ENCODE peak calls at places on chromosome 20, in four cellular contexts. R is H1, O is HCT116, N is GM12878. F is an unnamed sample. For H3K27me3, the result is how much of the 10 kb centered on the place peaks cover.

GRCh38 chr20:47713941-47714450 is 71.3 kb downstream of the SULF2 start:
- DNase-seq in O (no peak), N (no peak), R (no peak), F (no peak)

GRCh38 chr20:4956200-4956810 is 45.0 kb downstream of the SLC23A2 start:
- DNase-seq in O (peak), N (no peak), R (no peak), F (peak)

GRCh38 chr20:47181056-47181862 is 175.2 kb downstream of the ZMYND8 start:
- DNase-seq in N (no peak), O (peak), R (no peak), F (peak)

GRCh38 chr20:60642546-60642945 is 609.5 kb upstream of the CDH4 start:
- DNase-seq in N (no peak), O (no peak), R (no peak), F (no peak)

GRCh38 chr20:59576216-59576953 is 28.0 kb upstream of the PHACTR3 start:
- DNase-seq in N (no peak), O (no peak), R (no peak), F (no peak)

GRCh38 chr20:33902011-33902410 is 90.9 kb downstream of the CHMP4B start:
- DNase-seq in N (no peak), R (no peak), O (no peak), F (no peak)

GRCh38 chr20:20204326-20204725 is 152.0 kb downstream of the CFAP61 start:
- DNase-seq in R (no peak), N (no peak), O (no peak), F (no peak)

GRCh38 chr20:29085625-29086024 is 2171.8 kb upstream of the DEFB115 start:
- DNase-seq in R (no peak), O (no peak), N (no peak), F (no peak)

GRCh38 chr20:53609501-53610445 is 16.1 kb upstream of the ZNF217 start:
- DNase-seq in R (no peak), O (no peak), N (no peak), F (peak)

GRCh38 chr20:5557123-5557522 is 193.1 kb upstream of the SHLD1 start:
- DNase-seq in N (peak), O (peak), R (peak), F (peak)

GRCh38 chr20:48275737-48276342 is 490.6 kb upstream of the SULF2 start:
- DNase-seq in O (no peak), R (no peak), N (no peak), F (no peak)

GRCh38 chr20:50296450-50297375 is 106.1 kb downstream of the CEBPB start:
- DNase-seq in O (no peak), R (no peak), N (no peak), F (no peak)

GRCh38 chr20:57772349-57772964 is 62.6 kb upstream of the PMEPA1 start:
- DNase-seq in R (peak), N (no peak), O (no peak), F (peak)

GRCh38 chr20:8078528-8078914 is 53.5 kb upstream of the PLCB1 start:
- DNase-seq in O (no peak), N (no peak), R (no peak), F (peak)

GRCh38 chr20:58720890-58721289 is 28.3 kb downstream of the NPEPL1 start:
- DNase-seq in O (no peak), N (no peak), R (no peak), F (no peak)

GRCh38 chr20:24790746-24791283 is 158.3 kb upstream of the CST7 start:
- DNase-seq in R (no peak), N (no peak), O (no peak), F (no peak)

GRCh38 chr20:5126512-5127203 is at the start of gene CDS2:
- DNase-seq in O (peak), N (peak), R (peak), F (peak)

GRCh38 chr20:56360133-56360898 is 1.5 kb downstream of the FAM210B start:
- DNase-seq in R (no peak), N (no peak), O (no peak), F (no peak)

GRCh38 chr20:50343125-50343489 is 152.5 kb downstream of the CEBPB start:
- DNase-seq in O (no peak), R (no peak), N (no peak), F (no peak)

GRCh38 chr20:25389858-25390537 is 637 bp downstream of the ABHD12 start:
- DNase-seq in R (no peak), N (no peak), O (no peak), F (peak)

GRCh38 chr20:1813101-1813529 is 82.1 kb upstream of the SIRPA start:
- DNase-seq in R (no peak), O (no peak), N (no peak), F (peak)

GRCh38 chr20:44501448-44501847 is 20.4 kb downstream of the SERINC3 start:
- DNase-seq in O (no peak), R (no peak), N (no peak), F (no peak)

GRCh38 chr20:41664584-41664983 is 46.4 kb upstream of the CHD6 start:
- DNase-seq in N (peak), R (no peak), O (peak), F (peak)

GRCh38 chr20:20782747-20783146 is 70.3 kb upstream of the RALGAPA2 start:
- DNase-seq in R (no peak), N (no peak), O (no peak), F (no peak)

GRCh38 chr20:39960522-39961420 is 728.3 kb downstream of the MAFB start:
- DNase-seq in O (no peak), N (no peak), R (no peak), F (no peak)

GRCh38 chr20:41232971-41233926 is 84.3 kb downstream of the ZHX3 start:
- DNase-seq in R (no peak), N (no peak), O (no peak), F (peak)

GRCh38 chr20:47356220-47356525 is 326 bp downstream of the ZMYND8 start:
- DNase-seq in R (no peak), O (no peak), N (no peak), F (no peak)

GRCh38 chr20:237479-237878 is 10.4 kb downstream of the DEFB129 start:
- DNase-seq in N (no peak), O (no peak), R (no peak), F (no peak)

GRCh38 chr20:58515240-58516212 is at the start of gene APCDD1L:
- DNase-seq in N (no peak), R (peak), O (no peak), F (no peak)

GRCh38 chr20:44548171-44548678 is 26.4 kb upstream of the SERINC3 start:
- DNase-seq in R (no peak), O (no peak), N (no peak), F (peak)

GRCh38 chr20:19253316-19253715 is 40.9 kb downstream of the SLC24A3 start:
- DNase-seq in R (no peak), O (no peak), N (no peak), F (no peak)

GRCh38 chr20:52649727-52650126 is 322.4 kb upstream of the TSHZ2 start:
- DNase-seq in R (no peak), N (no peak), O (no peak), F (no peak)

GRCh38 chr20:20253744-20254330 is 114.1 kb upstream of the INSM1 start:
- DNase-seq in N (no peak), R (no peak), O (no peak), F (no peak)

GRCh38 chr20:47358672-47359532 is 2.4 kb upstream of the ZMYND8 start:
- DNase-seq in N (no peak), R (no peak), O (peak), F (peak)

GRCh38 chr20:42123981-42124473 is 505.9 kb upstream of the CHD6 start:
- DNase-seq in N (no peak), R (no peak), O (no peak), F (no peak)

GRCh38 chr20:31918471-31919105 is 33.3 kb downstream of the PDRG1 start:
- DNase-seq in O (no peak), R (no peak), N (no peak), F (no peak)
- H3K27me3 ChIP-seq in O (under half), R (under half), N (under half), F (under half)

GRCh38 chr20:38340693-38341092 is 5.6 kb upstream of the LBP start:
- DNase-seq in N (no peak), O (no peak), R (no peak), F (no peak)
- TF ChIP-seq EZH2 in N (no peak), O (no peak), R (no peak), F (no peak)

GRCh38 chr20:62952373-62953166 is at the start of gene SLC17A9:
- DNase-seq in O (peak), R (no peak), N (peak), F (peak)
- TF ChIP-seq POLR2A in O (peak), R (no peak), N (peak), F (no peak)

GRCh38 chr20:3778976-3779375 is 2.3 kb downstream of the SPEF1 start:
- DNase-seq in O (no peak), N (no peak), R (no peak), F (no peak)

GRCh38 chr20:3781153-3781910 is at the start of gene SPEF1:
- DNase-seq in O (peak), N (peak), R (peak), F (peak)

GRCh38 chr20:3775457-3775856 is 5.8 kb downstream of the SPEF1 start:
- DNase-seq in R (no peak), N (no peak), O (no peak), F (no peak)

GRCh38 chr20:3777726-3778629 is 3.3 kb downstream of the SPEF1 start:
- DNase-seq in R (no peak), N (no peak), O (no peak), F (peak)

DNA sequence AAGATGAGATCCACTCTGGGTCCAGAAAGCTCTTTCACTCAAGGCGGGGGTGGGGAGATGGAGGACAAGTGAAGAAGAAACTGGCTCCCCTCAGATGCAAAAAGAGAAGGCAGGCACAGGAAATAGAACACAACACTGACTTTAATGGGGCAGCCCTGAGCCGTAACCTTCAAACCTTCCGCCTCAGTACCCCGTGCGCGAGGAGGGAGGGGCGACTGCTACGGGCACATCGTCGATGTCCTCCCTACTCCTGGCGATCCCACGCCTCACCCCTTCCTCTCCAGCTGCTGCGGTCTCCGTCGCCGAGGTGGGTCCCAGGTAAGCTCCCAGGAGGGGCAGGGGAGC is 3.9 kb downstream of the SPEF1 start:
- DNase-seq in O (no peak), N (no peak), R (no peak), F (no peak)
- H3K27me3 ChIP-seq in O (under half), N (under half), R (under half), F (under half)

DNA sequence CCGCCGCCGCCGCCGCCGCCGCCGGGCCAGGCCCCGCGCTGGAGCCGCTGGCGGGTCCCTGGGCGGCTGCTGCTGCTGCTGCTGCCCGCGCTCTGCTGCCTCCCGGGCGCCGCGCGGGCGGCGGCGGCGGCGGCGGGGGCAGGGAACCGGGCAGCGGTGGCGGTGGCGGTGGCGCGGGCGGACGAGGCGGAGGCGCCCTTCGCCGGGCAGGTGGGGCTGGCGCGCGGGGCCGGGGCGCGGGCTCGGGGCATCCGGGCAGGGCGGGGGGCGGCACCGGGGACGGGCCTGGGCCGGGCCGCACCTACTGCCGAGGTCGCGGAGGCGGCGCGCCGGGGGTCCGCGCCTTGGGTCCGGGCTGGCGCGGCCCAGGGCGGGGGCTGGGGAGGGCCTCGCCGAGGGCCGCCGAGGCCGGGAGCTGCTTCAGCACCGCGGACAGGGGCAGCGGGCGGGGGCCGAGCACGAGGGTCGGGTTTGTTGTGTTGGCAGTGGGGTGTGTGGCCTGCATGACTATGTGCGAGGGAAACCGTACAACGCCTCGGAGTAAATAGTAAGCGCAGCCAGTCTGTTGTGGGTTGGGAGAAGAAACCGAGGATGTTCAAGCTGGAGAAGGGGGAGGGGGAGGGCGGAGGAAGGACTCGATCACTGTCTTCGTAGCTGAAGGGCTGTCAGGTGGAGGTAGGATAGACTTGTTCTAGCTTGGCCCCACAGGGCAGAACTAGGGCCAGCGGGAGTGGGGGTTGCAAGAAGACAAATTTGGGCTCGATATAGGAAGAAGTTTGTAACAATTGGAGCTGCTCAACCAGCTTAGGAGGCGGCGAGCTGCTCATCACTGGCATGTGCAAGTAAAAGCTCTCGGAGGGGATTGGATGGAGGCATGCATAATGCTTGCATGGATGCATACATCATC is 538 bp downstream of the MMP24 start:
- DNase-seq in N (no peak), O (no peak), R (no peak), F (peak)
- TF ChIP-seq EZH2 in N (no peak), O (no peak), R (no peak), F (no peak)